ENCODE peak calls at places on chromosome 14, in seven cellular contexts. Q, I, F, K, N, P and H are unnamed samples.

GRCh38 chr14:21057803-21058675 is at the start of gene RNASE8:
- DNase-seq in N (no peak), P (no peak), I (no peak), Q (no peak), F (no peak), K (peak; percentile 48), H (peak; percentile 24)

GRCh38 chr14:23321572-23322547 is 603 bp downstream of the PABPN1 start:
- DNase-seq in F (peak; percentile 89), N (peak; percentile 8), I (peak; percentile 54), P (peak; percentile 44), K (peak; percentile 74), Q (peak; percentile 44), H (peak; percentile 56)

GRCh38 chr14:86796221-86797074 is 1196.5 kb downstream of the GALC start:
- DNase-seq in N (no peak), K (no peak), P (no peak), F (no peak), Q (no peak), I (peak; percentile 44), H (no peak)

GRCh38 chr14:94110552-94111181 is at the start of gene IFI27:
- DNase-seq in P (peak; percentile 24), Q (no peak), F (no peak), N (no peak), I (no peak), K (no peak), H (peak; percentile 79)

GRCh38 chr14:91685600-91685999 is 46.3 kb downstream of the CATSPERB start:
- DNase-seq in K (no peak), F (no peak), N (no peak), Q (no peak), I (no peak), P (no peak), H (no peak)

GRCh38 chr14:104547998-104548700 is 31.4 kb upstream of the C14orf180 start:
- DNase-seq in N (no peak), I (no peak), F (peak; percentile 54), K (no peak), P (no peak), Q (no peak), H (no peak)

GRCh38 chr14:33736299-33736698 is 214.6 kb downstream of the EGLN3 start:
- DNase-seq in P (no peak), I (no peak), F (no peak), N (no peak), Q (no peak), K (no peak), H (no peak)

GRCh38 chr14:104724981-104725771 is 1.1 kb downstream of the ADSS1 start:
- DNase-seq in P (peak; percentile 32), K (no peak), I (peak; percentile 53), N (no peak), F (no peak), Q (peak; percentile 40), H (no peak)

GRCh38 chr14:70077005-70077404 is 111.7 kb downstream of the SLC8A3 start:
- DNase-seq in K (no peak), P (no peak), I (no peak), Q (no peak), F (no peak), N (no peak), H (no peak)

GRCh38 chr14:66508846-66509621 is 1.1 kb downstream of the GPHN start:
- DNase-seq in Q (peak; percentile 34), N (peak; percentile 22), I (no peak), K (peak; percentile 49), F (peak; percentile 82), P (peak; percentile 31), H (peak; percentile 33)

GRCh38 chr14:50929506-50929905 is 14.8 kb downstream of the PYGL start:
- DNase-seq in N (no peak), Q (no peak), P (no peak), F (no peak), I (no peak), K (no peak), H (no peak)

GRCh38 chr14:101110729-101111619 is 207.5 kb upstream of the RTL1 start:
- DNase-seq in I (no peak), P (no peak), K (no peak), N (no peak), Q (peak; percentile 11), F (peak; percentile 61), H (no peak)

GRCh38 chr14:100178691-100179090 is 19.2 kb upstream of the DEGS2 start:
- DNase-seq in N (no peak), I (no peak), P (no peak), K (no peak), F (no peak), Q (no peak), H (no peak)

DNA sequence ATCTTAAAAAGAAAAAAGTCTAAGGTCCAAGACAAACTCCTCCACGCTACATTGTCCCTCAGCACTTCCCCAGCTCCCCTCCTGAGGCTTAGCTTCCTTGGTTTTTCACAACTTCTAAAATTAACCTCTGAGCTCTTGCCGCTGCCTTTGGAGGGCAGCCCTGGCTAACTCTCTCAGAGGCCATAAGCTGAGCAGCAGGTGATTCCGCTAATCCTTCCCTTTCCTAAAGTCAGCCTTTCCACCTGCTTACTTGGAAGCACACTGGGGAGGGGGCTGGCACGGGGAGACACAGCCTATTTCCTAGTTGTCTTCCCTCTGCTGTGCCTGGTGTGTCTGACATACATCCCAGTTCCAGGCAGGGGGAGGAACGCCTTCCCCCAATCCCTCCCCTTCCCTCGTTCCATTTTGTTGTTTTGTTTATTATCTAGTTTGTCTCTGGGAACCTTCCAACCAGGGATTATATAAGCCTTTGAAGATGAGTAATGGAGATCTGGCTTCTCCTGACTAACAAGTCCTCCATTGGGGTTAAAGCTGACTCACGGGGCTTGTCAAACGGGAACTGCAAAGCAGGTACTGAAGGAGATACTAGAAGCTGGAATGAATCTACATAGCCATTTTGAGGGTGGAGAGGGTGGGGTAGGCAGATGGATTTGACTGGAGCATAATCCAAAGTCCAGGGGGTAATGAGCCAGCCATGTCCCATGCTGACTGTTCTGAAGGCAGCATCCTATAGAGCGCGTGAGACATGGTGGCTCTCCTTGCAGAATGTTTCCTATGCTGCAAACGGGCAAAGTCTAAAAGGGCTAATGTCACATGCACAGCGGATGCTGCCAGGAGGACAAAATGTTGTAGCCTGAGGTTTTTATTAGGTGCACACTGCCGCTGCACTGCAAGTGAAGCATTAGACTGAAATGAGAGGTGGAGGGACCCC is 230.8 kb downstream of the FOXN3 start:
- DNase-seq in K (peak; percentile 74), P (peak; percentile 97), N (no peak), Q (no peak), I (peak; percentile 35), F (no peak), H (peak; percentile 73)
- TF ChIP-seq CTCF in K (no peak), P (no peak), N (no peak), Q (no peak), I (no peak), F (no peak), H (no peak)

GRCh38 chr14:81033841-81034240 is 78.4 kb downstream of the TSHR start:
- DNase-seq in K (no peak), N (no peak), P (no peak), I (no peak), F (no peak), Q (no peak), H (no peak)

DNA sequence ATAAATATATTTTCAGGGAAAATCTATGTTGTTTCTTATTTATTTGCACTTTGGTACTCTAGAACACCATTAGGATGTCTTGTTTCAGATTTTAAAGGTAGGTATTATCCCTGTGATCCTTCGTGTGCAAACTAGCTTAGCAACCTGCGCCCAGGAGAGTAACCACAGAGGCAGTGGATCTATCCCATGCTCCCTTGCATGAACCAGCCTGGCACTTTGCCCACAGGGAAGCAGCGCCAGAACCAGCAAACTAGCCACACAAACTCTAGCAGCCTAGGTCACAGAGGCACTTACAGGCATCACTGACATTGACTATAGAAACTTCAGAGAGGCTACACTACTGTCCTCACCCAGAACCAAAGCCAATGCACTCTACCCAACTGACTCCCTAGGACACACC is 76.1 kb downstream of the TSHR start:
- DNase-seq in Q (no peak), P (no peak), F (peak; percentile 35), I (no peak), N (no peak), K (no peak), H (peak; percentile 21)
- TF ChIP-seq CTCF in Q (no peak), P (no peak), F (no peak), I (no peak), N (no peak), K (no peak), H (no peak)

GRCh38 chr14:77800814-77801213 is 905 bp downstream of the ADCK1 start:
- DNase-seq in Q (no peak), K (no peak), F (no peak), I (no peak), N (no peak), P (no peak), H (no peak)

GRCh38 chr14:77809011-77809410 is 9.1 kb downstream of the ADCK1 start:
- DNase-seq in P (no peak), K (no peak), F (no peak), I (no peak), N (no peak), Q (no peak), H (no peak)

GRCh38 chr14:77808250-77808649 is 8.3 kb downstream of the ADCK1 start:
- DNase-seq in I (no peak), F (no peak), Q (no peak), K (no peak), P (no peak), N (no peak), H (no peak)

GRCh38 chr14:77805703-77806102 is 5.8 kb downstream of the ADCK1 start:
- DNase-seq in N (no peak), K (no peak), P (no peak), Q (no peak), F (no peak), I (no peak), H (no peak)

DNA sequence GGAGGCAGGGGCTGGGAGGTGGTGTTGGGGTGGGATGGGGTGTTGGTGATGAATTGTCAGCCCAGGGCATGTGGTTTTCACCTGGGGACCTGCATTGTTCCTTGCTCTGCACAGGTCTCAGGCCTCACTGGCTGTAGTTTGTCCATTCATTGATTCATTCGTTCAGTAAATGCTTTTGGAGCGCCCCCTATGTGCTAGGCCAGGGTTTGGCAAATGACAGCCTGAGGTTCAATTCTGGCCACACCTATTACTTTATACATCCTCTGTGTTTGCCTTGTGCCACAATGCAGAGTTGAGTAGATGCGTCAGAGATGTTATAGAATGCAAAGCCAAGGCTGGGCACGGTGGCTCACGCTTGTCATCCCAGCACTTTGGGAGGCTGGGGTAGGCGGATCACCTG is 4.7 kb downstream of the ADCK1 start:
- DNase-seq in K (peak; percentile 15), P (peak; percentile 82), Q (no peak), I (no peak), N (no peak), F (no peak), H (peak; percentile 75)
- TF ChIP-seq CTCF in K (peak; percentile 31), P (peak; percentile 74), Q (peak; percentile 28), I (peak; percentile 27), N (no peak), F (no peak), H (peak; percentile 30)

GRCh38 chr14:74921987-74922751 is 891 bp downstream of the RPS6KL1 start:
- DNase-seq in P (no peak), Q (no peak), N (no peak), F (peak; percentile 28), K (no peak), I (no peak), H (no peak)

GRCh38 chr14:74921053-74921620 is 1.9 kb downstream of the RPS6KL1 start:
- DNase-seq in Q (no peak), P (no peak), I (no peak), F (peak; percentile 60), K (no peak), N (no peak), H (no peak)

GRCh38 chr14:74924061-74924460 is 1.0 kb upstream of the RPS6KL1 start:
- DNase-seq in K (no peak), Q (no peak), I (no peak), F (peak; percentile 39), N (no peak), P (no peak), H (no peak)

GRCh38 chr14:74920281-74920680 is 2.8 kb downstream of the RPS6KL1 start:
- DNase-seq in N (no peak), F (no peak), K (no peak), P (no peak), I (no peak), Q (no peak), H (no peak)

GRCh38 chr14:74922752-74923401 is at the start of gene RPS6KL1:
- DNase-seq in I (peak; percentile 55), N (peak; percentile 52), Q (peak; percentile 77), K (peak; percentile 65), F (peak; percentile 90), P (peak; percentile 89), H (peak; percentile 78)
- TF ChIP-seq CTCF in I (no peak), N (no peak), Q (no peak), K (no peak), F (no peak), P (no peak), H (no peak)